ENCODE peak calls at places on chromosomes 1 and 21, in eight cellular contexts. I, W, A, R, D, K, C and Q are unnamed samples.

GRCh38 chr1:54342764-54343687 is 63.2 kb downstream of the SSBP3 start:
- DNase-seq in D (no peak), K (no peak), C (no peak), W (no peak), A (no peak), I (no peak), R (no peak), Q (no peak)

GRCh38 chr1:171809834-171810233 is 28.4 kb downstream of the METTL13 start:
- DNase-seq in A (no peak), I (no peak), R (no peak), W (no peak), K (no peak), C (no peak), D (no peak), Q (no peak)

GRCh38 chr21:28473530-28474225 is 519.0 kb downstream of the LTN1 start:
- DNase-seq in K (no peak), D (no peak), W (peak; percentile 70), A (no peak), C (no peak), I (no peak), R (no peak), Q (no peak)

GRCh38 chr1:226553594-226554279 is 5.2 kb downstream of the STUM start:
- DNase-seq in D (no peak), R (no peak), W (no peak), K (no peak), I (no peak), A (no peak), C (no peak), Q (no peak)

GRCh38 chr1:6795661-6796060 is 10.4 kb downstream of the CAMTA1 start:
- DNase-seq in C (no peak), D (no peak), W (peak; percentile 74), K (no peak), I (no peak), A (no peak), R (no peak), Q (no peak)

GRCh38 chr1:165696625-165697100 is 1.7 kb downstream of the ALDH9A1 start:
- DNase-seq in I (no peak), A (no peak), D (no peak), C (no peak), K (no peak), W (peak; percentile 94), R (no peak), Q (no peak)

GRCh38 chr1:228469413-228470162 is 17.6 kb upstream of the RNF187 start:
- DNase-seq in K (no peak), A (no peak), R (no peak), C (no peak), W (no peak), I (no peak), D (no peak), Q (no peak)

GRCh38 chr1:203166192-203166940 is 9.3 kb downstream of the MYBPH start:
- DNase-seq in R (no peak), D (no peak), W (no peak), I (peak; percentile 70), C (no peak), A (no peak), K (no peak), Q (no peak)

GRCh38 chr1:196651637-196652215 is at the start of gene CFH:
- DNase-seq in K (no peak), W (peak; percentile 81), C (no peak), D (no peak), I (no peak), R (no peak), A (no peak), Q (no peak)

GRCh38 chr1:61888808-61889207 is 146.5 kb downstream of the PATJ start:
- DNase-seq in I (no peak), A (no peak), K (no peak), C (no peak), R (no peak), D (no peak), W (no peak), Q (no peak)

GRCh38 chr1:235843458-235843857 is 23.2 kb downstream of the LYST start:
- DNase-seq in R (no peak), W (peak; percentile 61), I (no peak), C (no peak), A (no peak), D (no peak), K (peak; percentile 14), Q (no peak)

GRCh38 chr1:225445644-225446297 is 17.9 kb upstream of the LBR start:
- DNase-seq in I (no peak), R (no peak), W (no peak), K (no peak), D (no peak), A (no peak), C (no peak), Q (no peak)

GRCh38 chr21:34883501-34884271 is 165.4 kb downstream of the RUNX1 start:
- DNase-seq in D (no peak), K (no peak), I (no peak), C (no peak), R (no peak), A (no peak), W (no peak), Q (no peak)

GRCh38 chr1:48677306-48678287 is 99.1 kb downstream of the BEND5 start:
- DNase-seq in R (no peak), I (peak; percentile 72), A (peak; percentile 17), D (no peak), W (peak; percentile 61), K (peak; percentile 80), C (no peak), Q (peak; percentile 4)

GRCh38 chr1:165152727-165153126 is 203.8 kb downstream of the LMX1A start:
- DNase-seq in I (peak; percentile 62), W (peak; percentile 2), D (no peak), A (no peak), K (no peak), C (no peak), R (no peak), Q (no peak)

GRCh38 chr1:203557958-203558760 is 64.2 kb downstream of the OPTC start:
- DNase-seq in W (peak; percentile 100), C (no peak), R (peak; percentile 81), A (no peak), I (no peak), D (no peak), K (peak; percentile 76), Q (no peak)

GRCh38 chr1:91559838-91560514 is 59.3 kb downstream of the CDC7 start:
- DNase-seq in R (no peak), W (no peak), C (peak; percentile 45), D (no peak), I (no peak), A (no peak), K (no peak), Q (no peak)

GRCh38 chr1:31327381-31327780 is 30.5 kb downstream of the ZCCHC17 start:
- DNase-seq in K (no peak), R (no peak), D (no peak), I (no peak), C (no peak), W (peak; percentile 82), A (no peak), Q (no peak)